ENCODE peak calls at places on chromosome 9, in six cellular contexts. Y, I, W, D, C and M are unnamed samples.

GRCh38 chr9:108549184-108549583 is 306.6 kb downstream of the ACTL7B start:
- DNase-seq in W (peak), Y (peak), I (no peak), D (no peak), C (no peak), M (no peak)

GRCh38 chr9:10957878-10958277 is 345.1 kb upstream of the PTPRD start:
- DNase-seq in D (no peak), Y (no peak), W (no peak), I (no peak), C (no peak), M (no peak)

GRCh38 chr9:109467936-109468335 is 30.2 kb downstream of the PTPN3 start:
- DNase-seq in Y (no peak), C (no peak), W (no peak), I (no peak), D (peak), M (no peak)

GRCh38 chr9:87245271-87245670 is 252.4 kb upstream of the DAPK1 start:
- DNase-seq in C (no peak), I (no peak), Y (no peak), D (no peak), W (no peak), M (no peak)

GRCh38 chr9:32741706-32742105 is 41.6 kb upstream of the TMEM215 start:
- DNase-seq in I (no peak), C (no peak), D (peak), Y (peak), W (peak), M (no peak)

GRCh38 chr9:13786131-13786530 is 506.6 kb upstream of the MPDZ start:
- DNase-seq in Y (no peak), W (no peak), I (no peak), D (no peak), C (no peak), M (peak)

GRCh38 chr9:83569326-83569725 is 31.1 kb upstream of the FRMD3 start:
- DNase-seq in I (no peak), Y (no peak), D (no peak), W (no peak), C (no peak), M (no peak)

GRCh38 chr9:126303488-126303887 is 23.1 kb upstream of the MVB12B start:
- DNase-seq in C (no peak), I (no peak), D (no peak), Y (no peak), W (no peak), M (no peak)

GRCh38 chr9:37281541-37281940 is 141.0 kb upstream of the GRHPR start:
- DNase-seq in I (no peak), C (no peak), D (no peak), Y (no peak), W (no peak), M (no peak)

GRCh38 chr9:19161257-19162025 is 34.1 kb upstream of the PLIN2 start:
- DNase-seq in I (peak), Y (peak), W (peak), D (no peak), C (no peak), M (peak)

GRCh38 chr9:78574354-78575036 is 277.6 kb downstream of the PSAT1 start:
- DNase-seq in W (no peak), I (no peak), Y (no peak), C (no peak), D (peak), M (no peak)

GRCh38 chr9:106761493-106761892 is 101.5 kb upstream of the ZNF462 start:
- DNase-seq in D (no peak), C (no peak), I (no peak), W (no peak), Y (no peak), M (no peak)

GRCh38 chr9:8899541-8899940 is 1100.0 kb upstream of the DMAC1 start:
- DNase-seq in Y (no peak), W (no peak), C (no peak), I (no peak), D (no peak), M (no peak)

GRCh38 chr9:108743901-108744371 is 111.8 kb downstream of the ACTL7B start:
- DNase-seq in C (no peak), I (no peak), D (peak), Y (peak), W (no peak), M (peak)

GRCh38 chr9:7259544-7260241 is 501.9 kb downstream of the KDM4C start:
- DNase-seq in D (no peak), C (no peak), Y (no peak), I (no peak), W (peak), M (no peak)

GRCh38 chr9:18826248-18826647 is 206.8 kb downstream of the SAXO1 start:
- DNase-seq in C (no peak), D (peak), W (no peak), I (no peak), Y (peak), M (no peak)

GRCh38 chr9:93082841-93083411 is 13.1 kb upstream of the CARD19 start:
- DNase-seq in D (peak), I (no peak), W (no peak), Y (peak), C (no peak), M (no peak)

GRCh38 chr9:127637322-127637847 is 25.3 kb downstream of the STXBP1 start:
- DNase-seq in W (peak), Y (peak), D (no peak), C (no peak), I (no peak), M (peak)

GRCh38 chr9:108543251-108543768 is 312.5 kb downstream of the ACTL7B start:
- DNase-seq in I (no peak), W (peak), D (peak), Y (peak), C (no peak), M (peak)

GRCh38 chr9:128689820-128690683 is 1.0 kb downstream of the SET start:
- DNase-seq in C (peak), W (no peak), Y (peak), I (no peak), D (peak), M (peak)

GRCh38 chr9:125997510-125997823 is 250.3 kb downstream of the PBX3 start:
- DNase-seq in C (no peak), D (no peak), I (no peak), Y (no peak), W (no peak), M (no peak)

GRCh38 chr9:93974151-93974550 is 19.0 kb upstream of the BARX1 start:
- DNase-seq in C (no peak), D (no peak), W (no peak), Y (no peak), I (no peak), M (no peak)

GRCh38 chr9:83339435-83339834 is 198.8 kb downstream of the FRMD3 start:
- DNase-seq in C (no peak), D (no peak), Y (no peak), I (no peak), W (no peak), M (peak)

GRCh38 chr9:18795947-18796705 is 236.9 kb downstream of the SAXO1 start:
- DNase-seq in W (no peak), Y (no peak), I (no peak), D (peak), C (no peak), M (peak)

GRCh38 chr9:4588721-4589120 is 73.4 kb upstream of the PLPP6 start:
- DNase-seq in D (no peak), C (no peak), Y (no peak), I (no peak), W (no peak), M (no peak)

GRCh38 chr9:131008563-131008908 is 438 bp upstream of the LAMC3 start:
- DNase-seq in I (no peak), Y (no peak), D (no peak), C (no peak), W (no peak), M (no peak)

GRCh38 chr9:131011274-131012022 is 2.5 kb downstream of the LAMC3 start:
- DNase-seq in I (no peak), C (no peak), D (no peak), Y (no peak), W (no peak), M (no peak)

GRCh38 chr9:131010482-131011273 is 1.7 kb downstream of the LAMC3 start:
- DNase-seq in Y (no peak), W (no peak), C (no peak), I (no peak), D (no peak), M (no peak)

GRCh38 chr9:131008086-131008485 is 888 bp upstream of the LAMC3 start:
- DNase-seq in W (no peak), Y (no peak), D (no peak), I (no peak), C (no peak), M (no peak)

GRCh38 chr9:131008909-131009618 is at the start of gene LAMC3:
- DNase-seq in C (no peak), W (peak), Y (peak), I (no peak), D (peak), M (peak)
- H3K4me3 ChIP-seq in C (no peak), W (peak), Y (peak), I (peak), D (peak), M (peak)

GRCh38 chr9:112884721-112885120 is 6.0 kb downstream of the SLC46A2 start:
- DNase-seq in I (no peak), D (no peak), W (peak), Y (no peak), C (no peak), M (no peak)
- TF ChIP-seq EZH2phosphoT487 in I (no peak), D (no peak), W (no peak), Y (no peak), C (no peak), M (no peak)

GRCh38 chr9:1046639-1047604 is 3.2 kb upstream of the DMRT2 start:
- DNase-seq in I (no peak), C (no peak), Y (no peak), D (no peak), W (no peak), M (no peak)

GRCh38 chr9:1044643-1045042 is 5.5 kb upstream of the DMRT2 start:
- DNase-seq in I (no peak), W (no peak), Y (no peak), C (no peak), D (no peak), M (no peak)

GRCh38 chr9:1047605-1048235 is 2.4 kb upstream of the DMRT2 start:
- DNase-seq in W (peak), I (no peak), C (peak), D (no peak), Y (no peak), M (peak)

DNA sequence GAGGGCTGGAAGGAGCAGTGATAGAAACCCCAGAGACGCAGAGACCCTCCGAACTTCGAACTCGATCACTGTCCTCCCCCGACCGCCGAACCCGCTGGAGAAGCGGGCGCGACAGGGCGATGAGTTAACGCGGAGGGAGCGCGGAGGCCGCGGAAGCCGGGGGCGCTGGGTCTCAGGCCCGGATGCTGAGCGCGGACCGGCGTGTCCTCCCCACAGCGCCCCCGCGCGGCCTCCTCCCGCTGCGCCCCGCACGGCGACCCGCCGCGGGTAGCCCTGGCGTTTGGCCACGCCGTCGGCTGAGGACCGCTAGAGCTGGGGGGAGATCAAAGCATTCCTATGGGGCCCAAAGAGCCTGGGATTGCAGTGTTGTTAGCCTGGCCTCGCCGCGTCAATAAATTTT is 7.7 kb upstream of the DMRT2 start:
- DNase-seq in W (no peak), C (no peak), I (no peak), D (no peak), Y (no peak), M (no peak)
- H2AFZ ChIP-seq in W (no peak), C (no peak), I (no peak), D (no peak), Y (no peak), M (no peak)

GRCh38 chr9:89524888-89525385 is 27.0 kb upstream of the SEMA4D start:
- DNase-seq in D (peak), Y (no peak), C (no peak), W (no peak), I (no peak), M (no peak)

GRCh38 chr9:89522979-89523305 is 25.0 kb upstream of the SEMA4D start:
- DNase-seq in C (no peak), I (no peak), D (no peak), W (no peak), Y (no peak), M (no peak)

GRCh38 chr9:89523948-89524347 is 26.0 kb upstream of the SEMA4D start:
- DNase-seq in Y (no peak), D (no peak), I (no peak), C (no peak), W (no peak), M (no peak)

GRCh38 chr9:89519393-89519805 is 21.5 kb upstream of the SEMA4D start:
- DNase-seq in I (peak), C (no peak), W (peak), D (no peak), Y (no peak), M (peak)

DNA sequence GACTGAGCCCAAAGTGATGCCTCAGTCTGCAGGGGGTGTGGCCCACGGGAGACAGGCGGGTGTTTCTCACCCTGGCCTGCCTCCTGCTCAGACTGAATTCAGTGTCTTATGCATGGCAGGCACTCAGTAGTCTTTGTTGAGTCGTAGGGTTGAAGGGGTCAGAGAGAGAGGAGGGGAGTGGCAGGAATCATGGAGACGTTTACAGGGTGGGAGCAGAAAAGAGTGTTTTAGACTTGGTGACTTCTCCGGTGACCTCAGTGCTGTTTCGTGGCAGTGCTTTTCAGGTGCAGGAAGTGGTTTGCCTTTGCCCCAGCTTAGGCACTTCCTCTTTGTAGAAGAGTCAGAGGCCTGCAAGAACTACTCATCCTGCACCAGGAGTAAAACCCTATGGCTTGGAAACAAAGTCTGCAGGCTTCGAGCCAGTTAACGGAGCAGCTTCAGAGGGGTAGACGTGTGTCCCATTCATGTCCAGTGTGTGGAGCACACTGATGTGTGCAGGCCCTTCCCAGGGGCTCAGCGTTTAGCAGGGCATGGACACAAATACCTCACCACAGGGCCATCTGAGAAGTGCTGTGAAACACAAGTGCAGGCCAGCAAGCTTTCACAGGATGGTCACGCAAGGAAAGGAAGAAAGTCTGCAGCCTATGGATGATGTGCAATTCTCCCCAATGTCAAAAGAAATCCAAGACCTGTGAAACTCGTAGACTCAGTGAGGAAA is 24.5 kb upstream of the SEMA4D start:
- DNase-seq in D (no peak), C (peak), Y (no peak), I (no peak), W (peak), M (no peak)
- H3K4me3 ChIP-seq in D (no peak), C (peak), Y (no peak), I (no peak), W (no peak), M (no peak)

DNA sequence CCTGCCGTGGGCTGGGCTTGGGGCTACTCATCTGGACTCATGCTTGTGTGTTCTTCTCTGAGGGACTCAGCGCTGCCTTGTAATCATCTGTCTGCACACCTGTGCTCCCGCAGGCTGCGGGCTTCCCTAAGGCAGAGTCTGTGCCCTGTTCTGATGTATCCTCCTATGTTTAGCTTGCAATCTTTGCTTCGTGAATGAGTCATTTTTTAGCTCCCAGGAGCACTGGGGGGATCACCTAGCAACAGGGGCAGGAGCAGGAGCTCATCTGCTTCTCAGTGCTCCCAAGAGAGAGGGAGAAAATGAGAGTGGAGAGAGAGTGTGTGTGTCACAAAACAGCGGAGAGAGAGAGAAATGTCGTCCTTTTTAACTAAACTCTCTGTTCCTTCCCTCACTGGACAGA is 202.4 kb upstream of the ZNF618 start:
- DNase-seq in D (no peak), C (no peak), Y (no peak), I (no peak), W (no peak), M (peak)
- TF ChIP-seq EZH2phosphoT487 in D (no peak), C (no peak), Y (no peak), I (no peak), W (no peak), M (no peak)

DNA sequence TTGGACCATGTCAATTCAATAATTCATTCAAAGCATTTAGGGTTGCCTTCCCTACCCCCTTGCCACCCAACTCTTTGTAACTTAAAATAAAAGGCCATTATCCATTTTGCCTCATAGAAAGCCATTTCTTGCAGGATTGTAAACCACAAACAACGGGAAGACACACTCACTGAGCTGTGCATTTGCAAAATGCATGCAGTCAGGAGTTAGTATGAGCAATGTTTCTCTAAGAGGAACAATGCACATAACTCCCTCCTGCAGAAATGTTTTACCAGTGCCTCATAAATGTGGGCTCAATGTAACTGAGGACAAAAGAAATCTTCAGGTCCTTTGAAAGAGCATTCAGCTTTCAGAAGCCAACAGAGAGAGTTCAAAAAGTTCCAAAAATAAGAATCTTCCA is 98.5 kb upstream of the ABCA1 start:
- DNase-seq in D (no peak), Y (no peak), W (peak), I (no peak), C (no peak), M (peak)
- H2AFZ ChIP-seq in D (peak), Y (no peak), W (peak), I (no peak), C (peak), M (peak)

GRCh38 chr9:91191443-91192378 is 170.0 kb downstream of the AUH start:
- DNase-seq in W (no peak), C (peak), I (no peak), Y (no peak), D (no peak), M (no peak)

GRCh38 chr9:91195372-91196012 is 166.2 kb downstream of the AUH start:
- DNase-seq in W (no peak), D (no peak), I (no peak), Y (no peak), C (no peak), M (no peak)

GRCh38 chr9:91193658-91194391 is 167.9 kb downstream of the AUH start:
- DNase-seq in D (peak), I (peak), W (peak), Y (peak), C (peak), M (peak)

GRCh38 chr9:91192379-91192775 is 169.3 kb downstream of the AUH start:
- DNase-seq in C (peak), W (no peak), I (no peak), D (no peak), Y (no peak), M (peak)

GRCh38 chr9:91192785-91193657 is 168.7 kb downstream of the AUH start:
- DNase-seq in C (peak), I (peak), W (peak), D (peak), Y (peak), M (peak)
- H3K4me3 ChIP-seq in C (peak), I (peak), W (peak), D (peak), Y (peak), M (peak)

GRCh38 chr9:98280574-98280973 is 25.1 kb upstream of the TBC1D2 start:
- DNase-seq in Y (no peak), D (peak), I (no peak), W (no peak), C (no peak), M (no peak)
- TF ChIP-seq EZH2phosphoT487 in Y (no peak), D (no peak), I (no peak), W (no peak), C (no peak), M (no peak)

DNA sequence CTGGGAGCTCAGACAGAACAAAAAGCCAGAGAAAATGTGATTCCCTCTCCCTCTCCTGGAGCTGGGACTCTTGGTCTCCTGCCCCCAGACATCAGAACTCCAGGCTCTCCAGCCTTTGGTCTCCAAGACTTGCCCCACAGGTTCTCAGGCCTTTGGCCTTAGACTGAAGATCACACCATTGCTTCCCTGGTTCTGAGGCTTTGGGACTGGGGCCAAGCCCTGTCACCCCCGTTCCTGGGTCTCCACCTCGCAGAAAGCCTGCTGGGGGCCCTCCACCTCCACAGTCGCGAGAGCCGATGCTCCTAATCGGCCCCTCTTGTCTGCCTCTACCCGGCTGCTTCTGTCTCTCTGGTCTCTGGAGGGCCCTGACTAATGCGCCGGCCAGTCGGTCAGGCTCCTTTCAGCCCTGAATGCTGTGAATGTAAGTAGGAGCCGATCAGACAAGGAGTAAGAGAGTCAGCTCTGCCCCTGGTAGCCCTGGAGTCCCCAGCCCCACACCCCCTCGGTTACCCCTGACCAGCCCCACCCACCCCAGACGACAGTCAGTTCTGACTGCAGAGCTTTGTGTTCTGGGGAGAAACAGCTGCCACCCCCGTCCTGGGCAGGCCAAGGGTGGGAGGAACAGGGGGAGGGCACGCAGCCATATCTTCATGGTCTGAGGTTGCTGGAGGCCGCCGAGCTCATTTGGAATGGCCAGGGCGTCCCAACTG is 57.5 kb downstream of the VAV2 start:
- DNase-seq in D (no peak), C (no peak), W (no peak), I (no peak), Y (no peak), M (no peak)
- H2AFZ ChIP-seq in D (no peak), C (no peak), W (no peak), I (no peak), Y (no peak), M (no peak)